ENCODE peak calls at places on chromosome 13, in six cellular contexts. One of them, this sample, is unnamed.

GRCh38 chr13:95154441-95154886 is 146.8 kb downstream of the ABCC4 start:
- DNase-seq in KBM-7: no peak
- DNase-seq in tibial artery: no peak
- DNase-seq in NCI-H1694: no peak
- DNase-seq in hypothalamus: no peak
- DNase-seq in T follicular helper cell: no peak
- DNase-seq in this sample: no peak

GRCh38 chr13:67229438-67230242 is 496 bp downstream of the PCDH9 start:
- DNase-seq in KBM-7: no peak
- DNase-seq in tibial artery: no peak
- DNase-seq in NCI-H1694: no peak
- DNase-seq in hypothalamus: no peak
- DNase-seq in T follicular helper cell: no peak
- DNase-seq in this sample: no peak

GRCh38 chr13:33260168-33261098 is 25.1 kb downstream of the STARD13 start:
- DNase-seq in KBM-7: no peak
- DNase-seq in tibial artery: no peak
- DNase-seq in NCI-H1694: no peak
- DNase-seq in hypothalamus: no peak
- DNase-seq in T follicular helper cell: no peak
- DNase-seq in this sample: no peak

GRCh38 chr13:94454334-94454733 is 25.1 kb downstream of the DCT start:
- DNase-seq in KBM-7: no peak
- DNase-seq in tibial artery: no peak
- DNase-seq in NCI-H1694: no peak
- DNase-seq in hypothalamus: no peak
- DNase-seq in T follicular helper cell: no peak
- DNase-seq in this sample: no peak

GRCh38 chr13:33316890-33317289 is 31.3 kb upstream of the STARD13 start:
- DNase-seq in KBM-7: no peak
- DNase-seq in tibial artery: no peak
- DNase-seq in NCI-H1694: no peak
- DNase-seq in hypothalamus: no peak
- DNase-seq in T follicular helper cell: no peak
- DNase-seq in this sample: no peak

GRCh38 chr13:49086711-49087110 is 111.0 kb downstream of the FNDC3A start:
- DNase-seq in KBM-7: no peak
- DNase-seq in tibial artery: no peak
- DNase-seq in NCI-H1694: no peak
- DNase-seq in hypothalamus: no peak
- DNase-seq in T follicular helper cell: no peak
- DNase-seq in this sample: no peak

GRCh38 chr13:97254809-97255208 is 32.7 kb downstream of the MBNL2 start:
- DNase-seq in KBM-7: no peak
- DNase-seq in tibial artery: no peak
- DNase-seq in NCI-H1694: no peak
- DNase-seq in hypothalamus: no peak
- DNase-seq in T follicular helper cell: no peak
- DNase-seq in this sample: no peak

GRCh38 chr13:79451500-79451962 is 29.4 kb upstream of the NDFIP2 start:
- DNase-seq in KBM-7: peak
- DNase-seq in tibial artery: no peak
- DNase-seq in NCI-H1694: no peak
- DNase-seq in hypothalamus: no peak
- DNase-seq in T follicular helper cell: peak
- DNase-seq in this sample: peak

GRCh38 chr13:95275322-95276118 is 25.7 kb downstream of the ABCC4 start:
- DNase-seq in KBM-7: no peak
- DNase-seq in tibial artery: no peak
- DNase-seq in NCI-H1694: no peak
- DNase-seq in hypothalamus: no peak
- DNase-seq in T follicular helper cell: no peak
- DNase-seq in this sample: no peak

GRCh38 chr13:30456290-30456689 is 9.4 kb downstream of the HMGB1 start:
- DNase-seq in KBM-7: no peak
- DNase-seq in tibial artery: no peak
- DNase-seq in NCI-H1694: no peak
- DNase-seq in hypothalamus: no peak
- DNase-seq in T follicular helper cell: no peak
- DNase-seq in this sample: no peak